ENCODE peak calls at places on chromosomes 7 and 10, in ten cellular contexts. One of them, this sample, is unnamed.

GRCh38 chr10:67386260-67386659 is 309.7 kb downstream of the CTNNA3 start:
- DNase-seq in right atrium auricular region: no peak
- DNase-seq in GM12891: no peak
- DNase-seq in stimulated activated CD4-positive, alpha-beta T cell treated with anti-CD3 and anti-CD28 coated beads, Interleukin-1b, Interleukin-23, amount 100 ng/mL, for 24 hours: no peak
- DNase-seq in mucosa of gallbladder: no peak
- DNase-seq in Panc1: no peak
- DNase-seq in sigmoid colon: no peak
- DNase-seq in HT1080: no peak
- DNase-seq in uterus: no peak
- DNase-seq in NCI-H774: no peak
- DNase-seq in this sample: peak; percentile 15

GRCh38 chr7:43112941-43113621 is 634 bp downstream of the HECW1 start:
- DNase-seq in right atrium auricular region: no peak
- DNase-seq in GM12891: peak; percentile 29
- DNase-seq in stimulated activated CD4-positive, alpha-beta T cell treated with anti-CD3 and anti-CD28 coated beads, Interleukin-1b, Interleukin-23, amount 100 ng/mL, for 24 hours: no peak
- DNase-seq in mucosa of gallbladder: peak; percentile 20
- DNase-seq in Panc1: no peak
- DNase-seq in sigmoid colon: peak; percentile 64
- DNase-seq in HT1080: no peak
- DNase-seq in uterus: no peak
- DNase-seq in NCI-H774: peak; percentile 9
- DNase-seq in this sample: peak; percentile 84

GRCh38 chr10:75049316-75050285 is 61.9 kb upstream of the SAMD8 start:
- DNase-seq in right atrium auricular region: no peak
- DNase-seq in GM12891: no peak
- DNase-seq in stimulated activated CD4-positive, alpha-beta T cell treated with anti-CD3 and anti-CD28 coated beads, Interleukin-1b, Interleukin-23, amount 100 ng/mL, for 24 hours: no peak
- DNase-seq in mucosa of gallbladder: no peak
- DNase-seq in Panc1: no peak
- DNase-seq in sigmoid colon: peak; percentile 50
- DNase-seq in HT1080: no peak
- DNase-seq in uterus: peak; percentile 3
- DNase-seq in NCI-H774: no peak
- DNase-seq in this sample: no peak

GRCh38 chr10:129531195-129531968 is 64.3 kb downstream of the MGMT start:
- DNase-seq in right atrium auricular region: no peak
- DNase-seq in GM12891: no peak
- DNase-seq in stimulated activated CD4-positive, alpha-beta T cell treated with anti-CD3 and anti-CD28 coated beads, Interleukin-1b, Interleukin-23, amount 100 ng/mL, for 24 hours: no peak
- DNase-seq in mucosa of gallbladder: no peak
- DNase-seq in Panc1: no peak
- DNase-seq in sigmoid colon: no peak
- DNase-seq in HT1080: peak; percentile 3
- DNase-seq in uterus: no peak
- DNase-seq in NCI-H774: no peak
- DNase-seq in this sample: peak; percentile 66

GRCh38 chr7:641269-641671 is 85.2 kb upstream of the DNAAF5 start:
- DNase-seq in right atrium auricular region: no peak
- DNase-seq in GM12891: no peak
- DNase-seq in stimulated activated CD4-positive, alpha-beta T cell treated with anti-CD3 and anti-CD28 coated beads, Interleukin-1b, Interleukin-23, amount 100 ng/mL, for 24 hours: no peak
- DNase-seq in mucosa of gallbladder: no peak
- DNase-seq in Panc1: no peak
- DNase-seq in sigmoid colon: no peak
- DNase-seq in HT1080: peak; percentile 63
- DNase-seq in uterus: no peak
- DNase-seq in NCI-H774: peak; percentile 67
- DNase-seq in this sample: peak; percentile 46

GRCh38 chr10:24383681-24384106 is 174.8 kb downstream of the KIAA1217 start:
- DNase-seq in right atrium auricular region: peak; percentile 94
- DNase-seq in GM12891: peak; percentile 40
- DNase-seq in stimulated activated CD4-positive, alpha-beta T cell treated with anti-CD3 and anti-CD28 coated beads, Interleukin-1b, Interleukin-23, amount 100 ng/mL, for 24 hours: peak; percentile 32
- DNase-seq in mucosa of gallbladder: peak; percentile 89
- DNase-seq in Panc1: peak; percentile 33
- DNase-seq in sigmoid colon: peak; percentile 94
- DNase-seq in HT1080: peak; percentile 95
- DNase-seq in uterus: peak; percentile 69
- DNase-seq in NCI-H774: peak; percentile 5
- DNase-seq in this sample: peak; percentile 81

GRCh38 chr7:44291066-44291732 is 34.2 kb downstream of the CAMK2B start:
- DNase-seq in right atrium auricular region: peak; percentile 86
- DNase-seq in GM12891: peak; percentile 5
- DNase-seq in stimulated activated CD4-positive, alpha-beta T cell treated with anti-CD3 and anti-CD28 coated beads, Interleukin-1b, Interleukin-23, amount 100 ng/mL, for 24 hours: no peak
- DNase-seq in mucosa of gallbladder: peak; percentile 80
- DNase-seq in Panc1: no peak
- DNase-seq in sigmoid colon: peak; percentile 64
- DNase-seq in HT1080: no peak
- DNase-seq in uterus: peak; percentile 40
- DNase-seq in NCI-H774: no peak
- DNase-seq in this sample: peak; percentile 3

GRCh38 chr10:84257343-84258020 is 12.6 kb downstream of the RGR start:
- DNase-seq in right atrium auricular region: no peak
- DNase-seq in GM12891: no peak
- DNase-seq in stimulated activated CD4-positive, alpha-beta T cell treated with anti-CD3 and anti-CD28 coated beads, Interleukin-1b, Interleukin-23, amount 100 ng/mL, for 24 hours: no peak
- DNase-seq in mucosa of gallbladder: no peak
- DNase-seq in Panc1: no peak
- DNase-seq in sigmoid colon: no peak
- DNase-seq in HT1080: no peak
- DNase-seq in uterus: no peak
- DNase-seq in NCI-H774: no peak
- DNase-seq in this sample: no peak

GRCh38 chr7:11261470-11261869 is 287.8 kb downstream of the PHF14 start:
- DNase-seq in right atrium auricular region: no peak
- DNase-seq in GM12891: no peak
- DNase-seq in stimulated activated CD4-positive, alpha-beta T cell treated with anti-CD3 and anti-CD28 coated beads, Interleukin-1b, Interleukin-23, amount 100 ng/mL, for 24 hours: no peak
- DNase-seq in mucosa of gallbladder: no peak
- DNase-seq in Panc1: no peak
- DNase-seq in sigmoid colon: no peak
- DNase-seq in HT1080: peak; percentile 31
- DNase-seq in uterus: no peak
- DNase-seq in NCI-H774: peak; percentile 83
- DNase-seq in this sample: no peak

GRCh38 chr7:95066736-95067530 is 159.5 kb downstream of the PPP1R9A start:
- DNase-seq in right atrium auricular region: no peak
- DNase-seq in GM12891: no peak
- DNase-seq in stimulated activated CD4-positive, alpha-beta T cell treated with anti-CD3 and anti-CD28 coated beads, Interleukin-1b, Interleukin-23, amount 100 ng/mL, for 24 hours: no peak
- DNase-seq in mucosa of gallbladder: no peak
- DNase-seq in Panc1: no peak
- DNase-seq in sigmoid colon: no peak
- DNase-seq in HT1080: peak; percentile 32
- DNase-seq in uterus: no peak
- DNase-seq in NCI-H774: no peak
- DNase-seq in this sample: no peak

GRCh38 chr10:28939352-28940157 is 262.2 kb downstream of the BAMBI start:
- DNase-seq in right atrium auricular region: peak; percentile 94
- DNase-seq in GM12891: no peak
- DNase-seq in stimulated activated CD4-positive, alpha-beta T cell treated with anti-CD3 and anti-CD28 coated beads, Interleukin-1b, Interleukin-23, amount 100 ng/mL, for 24 hours: no peak
- DNase-seq in mucosa of gallbladder: peak; percentile 53
- DNase-seq in Panc1: no peak
- DNase-seq in sigmoid colon: peak; percentile 68
- DNase-seq in HT1080: peak; percentile 22
- DNase-seq in uterus: peak; percentile 73
- DNase-seq in NCI-H774: peak; percentile 97
- DNase-seq in this sample: peak; percentile 73

GRCh38 chr7:90876701-90877100 is 280.6 kb downstream of the CDK14 start:
- DNase-seq in right atrium auricular region: no peak
- DNase-seq in GM12891: no peak
- DNase-seq in stimulated activated CD4-positive, alpha-beta T cell treated with anti-CD3 and anti-CD28 coated beads, Interleukin-1b, Interleukin-23, amount 100 ng/mL, for 24 hours: no peak
- DNase-seq in mucosa of gallbladder: no peak
- DNase-seq in Panc1: no peak
- DNase-seq in sigmoid colon: no peak
- DNase-seq in HT1080: no peak
- DNase-seq in uterus: no peak
- DNase-seq in NCI-H774: no peak
- DNase-seq in this sample: no peak

GRCh38 chr7:123748171-123748733 is 551 bp downstream of the WASL start:
- DNase-seq in right atrium auricular region: peak; percentile 63
- DNase-seq in GM12891: peak; percentile 20
- DNase-seq in stimulated activated CD4-positive, alpha-beta T cell treated with anti-CD3 and anti-CD28 coated beads, Interleukin-1b, Interleukin-23, amount 100 ng/mL, for 24 hours: no peak
- DNase-seq in mucosa of gallbladder: peak; percentile 14
- DNase-seq in Panc1: no peak
- DNase-seq in sigmoid colon: peak; percentile 76
- DNase-seq in HT1080: peak; percentile 11
- DNase-seq in uterus: peak; percentile 26
- DNase-seq in NCI-H774: no peak
- DNase-seq in this sample: peak; percentile 59

GRCh38 chr7:4791738-4792536 is 16.5 kb downstream of the AP5Z1 start:
- DNase-seq in right atrium auricular region: no peak
- DNase-seq in GM12891: peak; percentile 86
- DNase-seq in stimulated activated CD4-positive, alpha-beta T cell treated with anti-CD3 and anti-CD28 coated beads, Interleukin-1b, Interleukin-23, amount 100 ng/mL, for 24 hours: peak; percentile 71
- DNase-seq in mucosa of gallbladder: peak; percentile 75
- DNase-seq in Panc1: no peak
- DNase-seq in sigmoid colon: peak; percentile 87
- DNase-seq in HT1080: no peak
- DNase-seq in uterus: peak; percentile 79
- DNase-seq in NCI-H774: no peak
- DNase-seq in this sample: peak; percentile 93

GRCh38 chr10:108592926-108593325 is 1330.4 kb downstream of the XPNPEP1 start:
- DNase-seq in right atrium auricular region: no peak
- DNase-seq in GM12891: no peak
- DNase-seq in stimulated activated CD4-positive, alpha-beta T cell treated with anti-CD3 and anti-CD28 coated beads, Interleukin-1b, Interleukin-23, amount 100 ng/mL, for 24 hours: no peak
- DNase-seq in mucosa of gallbladder: no peak
- DNase-seq in Panc1: no peak
- DNase-seq in sigmoid colon: no peak
- DNase-seq in HT1080: no peak
- DNase-seq in uterus: no peak
- DNase-seq in NCI-H774: no peak
- DNase-seq in this sample: no peak

GRCh38 chr7:51029586-51030230 is 247.0 kb upstream of the GRB10 start:
- DNase-seq in right atrium auricular region: no peak
- DNase-seq in GM12891: no peak
- DNase-seq in stimulated activated CD4-positive, alpha-beta T cell treated with anti-CD3 and anti-CD28 coated beads, Interleukin-1b, Interleukin-23, amount 100 ng/mL, for 24 hours: no peak
- DNase-seq in mucosa of gallbladder: no peak
- DNase-seq in Panc1: no peak
- DNase-seq in sigmoid colon: no peak
- DNase-seq in HT1080: peak; percentile 64
- DNase-seq in uterus: no peak
- DNase-seq in NCI-H774: no peak
- DNase-seq in this sample: no peak

GRCh38 chr7:144035385-144035784 is 13.4 kb upstream of the OR2A5 start:
- DNase-seq in right atrium auricular region: no peak
- DNase-seq in GM12891: no peak
- DNase-seq in stimulated activated CD4-positive, alpha-beta T cell treated with anti-CD3 and anti-CD28 coated beads, Interleukin-1b, Interleukin-23, amount 100 ng/mL, for 24 hours: no peak
- DNase-seq in mucosa of gallbladder: no peak
- DNase-seq in Panc1: no peak
- DNase-seq in sigmoid colon: no peak
- DNase-seq in HT1080: no peak
- DNase-seq in uterus: no peak
- DNase-seq in NCI-H774: no peak
- DNase-seq in this sample: no peak

GRCh38 chr7:107725138-107725740 is 18.7 kb upstream of the CBLL1 start:
- DNase-seq in right atrium auricular region: no peak
- DNase-seq in GM12891: peak; percentile 25
- DNase-seq in stimulated activated CD4-positive, alpha-beta T cell treated with anti-CD3 and anti-CD28 coated beads, Interleukin-1b, Interleukin-23, amount 100 ng/mL, for 24 hours: peak; percentile 17
- DNase-seq in mucosa of gallbladder: peak; percentile 41
- DNase-seq in Panc1: peak; percentile 32
- DNase-seq in sigmoid colon: no peak
- DNase-seq in HT1080: peak; percentile 60
- DNase-seq in uterus: peak; percentile 61
- DNase-seq in NCI-H774: peak; percentile 7
- DNase-seq in this sample: peak; percentile 58

GRCh38 chr7:23075571-23075970 is 30.0 kb upstream of the KLHL7 start:
- DNase-seq in right atrium auricular region: no peak
- DNase-seq in GM12891: no peak
- DNase-seq in stimulated activated CD4-positive, alpha-beta T cell treated with anti-CD3 and anti-CD28 coated beads, Interleukin-1b, Interleukin-23, amount 100 ng/mL, for 24 hours: no peak
- DNase-seq in mucosa of gallbladder: no peak
- DNase-seq in Panc1: no peak
- DNase-seq in sigmoid colon: no peak
- DNase-seq in HT1080: no peak
- DNase-seq in uterus: no peak
- DNase-seq in NCI-H774: no peak
- DNase-seq in this sample: no peak

GRCh38 chr10:60821661-60822060 is 43.4 kb downstream of the CDK1 start:
- DNase-seq in right atrium auricular region: no peak
- DNase-seq in GM12891: no peak
- DNase-seq in stimulated activated CD4-positive, alpha-beta T cell treated with anti-CD3 and anti-CD28 coated beads, Interleukin-1b, Interleukin-23, amount 100 ng/mL, for 24 hours: no peak
- DNase-seq in mucosa of gallbladder: no peak
- DNase-seq in Panc1: no peak
- DNase-seq in sigmoid colon: no peak
- DNase-seq in HT1080: no peak
- DNase-seq in uterus: no peak
- DNase-seq in NCI-H774: no peak
- DNase-seq in this sample: no peak

GRCh38 chr7:14000247-14000646 is 10.8 kb upstream of the ETV1 start:
- DNase-seq in right atrium auricular region: no peak
- DNase-seq in GM12891: no peak
- DNase-seq in stimulated activated CD4-positive, alpha-beta T cell treated with anti-CD3 and anti-CD28 coated beads, Interleukin-1b, Interleukin-23, amount 100 ng/mL, for 24 hours: no peak
- DNase-seq in mucosa of gallbladder: no peak
- DNase-seq in Panc1: no peak
- DNase-seq in sigmoid colon: no peak
- DNase-seq in HT1080: peak; percentile 8
- DNase-seq in uterus: no peak
- DNase-seq in NCI-H774: no peak
- DNase-seq in this sample: no peak

This sample was measured in iPS-NIHi11.